ENCODE peak calls at places on chromosomes 7 and 10, in nine cellular contexts. T is cardiac muscle cell, P is upper lobe of right lung, N is right cardiac atrium, S is ovary, D is hepatocyte, A is GM12878, J is left ventricle myocardium inferior, O is neural progenitor cell. K is an unnamed sample.
A peak's percentile ranks its signal among the peaks of the same experiment; 100 is the strongest.

GRCh38 chr7:137880432-137880831 is 33.7 kb upstream of the DGKI start:
- DNase-seq in T (peak; percentile 89), N (no peak), O (no peak), P (no peak), S (no peak), D (no peak), A (no peak), J (no peak), K (no peak)

GRCh38 chr7:5636914-5637313 is 144.5 kb downstream of the RNF216 start:
- DNase-seq in A (no peak), N (peak; percentile 85), S (peak; percentile 80), T (peak; percentile 93), P (no peak), D (peak; percentile 74), J (peak; percentile 60), O (peak; percentile 36), K (peak; percentile 86)

GRCh38 chr10:17026686-17027485 is 102.7 kb downstream of the CUBN start:
- DNase-seq in D (no peak), A (peak; percentile 35), S (no peak), O (no peak), N (no peak), J (no peak), T (peak; percentile 24), P (no peak), K (peak; percentile 4)

GRCh38 chr10:22427890-22428571 is 82.7 kb downstream of the SPAG6 start:
- DNase-seq in J (no peak), T (peak; percentile 76), N (no peak), S (no peak), A (no peak), P (no peak), D (peak; percentile 28), O (no peak), K (no peak)

GRCh38 chr10:119377905-119378736 is 164.4 kb downstream of the RGS10 start:
- DNase-seq in D (no peak), J (peak; percentile 64), N (peak; percentile 61), A (no peak), T (no peak), P (no peak), O (peak; percentile 55), S (no peak), K (no peak)

GRCh38 chr7:22884911-22885823 is 62.5 kb upstream of the TOMM7 start:
- DNase-seq in J (no peak), O (no peak), P (no peak), A (peak; percentile 66), D (no peak), N (no peak), T (no peak), S (no peak), K (no peak)

GRCh38 chr7:157337316-157338149 is 729 bp downstream of the DNAJB6 start:
- DNase-seq in J (peak; percentile 68), P (peak; percentile 89), S (peak; percentile 56), A (no peak), N (peak; percentile 55), O (peak; percentile 74), D (peak; percentile 87), T (peak; percentile 72), K (peak; percentile 74)

GRCh38 chr10:9097206-9097990 is 1042.9 kb downstream of the GATA3 start:
- DNase-seq in A (no peak), D (no peak), N (no peak), O (peak; percentile 16), T (no peak), P (no peak), S (no peak), J (no peak), K (no peak)

GRCh38 chr7:142482899-142483658 is 225.2 kb upstream of the PRSS58 start:
- DNase-seq in A (no peak), S (no peak), T (peak; percentile 66), P (no peak), D (peak; percentile 74), J (no peak), N (peak; percentile 31), O (peak; percentile 67), K (peak; percentile 83)

GRCh38 chr7:123836656-123837055 is 8.3 kb upstream of the HYAL4 start:
- DNase-seq in S (no peak), T (no peak), J (no peak), P (no peak), O (no peak), N (no peak), D (no peak), A (no peak), K (no peak)

GRCh38 chr10:4775808-4776207 is 50.2 kb upstream of the AKR1E2 start:
- DNase-seq in A (no peak), O (no peak), S (no peak), N (no peak), T (no peak), P (no peak), J (no peak), D (no peak), K (no peak)

GRCh38 chr10:89351402-89352038 is 23.7 kb downstream of the IFIT3 start:
- DNase-seq in T (peak; percentile 39), P (no peak), A (peak; percentile 82), O (no peak), N (no peak), J (no peak), S (no peak), D (no peak), K (no peak)

GRCh38 chr10:89348458-89348857 is 20.7 kb downstream of the IFIT3 start:
- DNase-seq in P (no peak), T (no peak), D (no peak), N (no peak), J (no peak), O (peak; percentile 36), A (no peak), S (no peak), K (no peak)

GRCh38 chr10:89352802-89353201 is 25.0 kb downstream of the IFIT3 start:
- DNase-seq in N (no peak), D (no peak), T (peak; percentile 40), O (no peak), S (no peak), A (no peak), J (no peak), P (no peak), K (no peak)

GRCh38 chr10:89355373-89355772 is 22.5 kb upstream of the IFIT1B start:
- DNase-seq in T (peak; percentile 55), J (no peak), A (no peak), D (no peak), N (no peak), P (no peak), S (no peak), O (no peak), K (no peak)

DNA sequence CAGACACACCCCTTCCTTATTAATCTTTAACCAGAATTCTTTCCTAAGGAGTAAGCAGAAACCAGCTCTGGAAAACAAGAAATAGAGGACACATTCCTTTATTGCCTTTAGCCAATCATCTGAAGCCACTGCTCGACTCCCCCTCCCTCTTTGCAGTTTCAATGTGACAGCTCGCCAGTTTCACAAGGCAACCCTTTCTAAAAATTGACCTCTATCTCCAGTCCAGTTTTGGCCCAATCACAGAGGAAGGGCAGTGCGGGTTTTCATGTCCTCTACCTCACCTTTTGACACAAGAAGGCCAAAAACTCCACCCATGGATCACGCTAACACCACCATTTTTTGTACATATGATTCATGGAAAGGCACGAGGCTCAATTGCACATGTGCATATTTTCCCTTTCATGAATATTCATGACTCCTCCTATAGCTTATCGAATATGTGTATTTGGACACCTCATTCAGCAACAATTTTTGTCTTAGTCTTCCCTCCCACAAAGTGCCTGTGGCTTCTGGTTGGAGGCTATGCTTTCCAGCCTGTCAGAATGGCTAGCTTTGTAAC is 24.3 kb downstream of the IFIT3 start:
- DNase-seq in S (peak; percentile 32), O (no peak), J (no peak), N (peak; percentile 41), T (peak; percentile 97), D (peak; percentile 83), A (no peak), P (no peak), K (no peak)
- H3K4me3 ChIP-seq in S (no peak overlapping the region), O (no peak overlapping the region), J (peak overlapping the region; percentile 9), N (no peak overlapping the region), T (no peak overlapping the region), D (no peak overlapping the region), A (no peak overlapping the region), P (no peak overlapping the region), K (no peak overlapping the region)

GRCh38 chr10:101770331-101771215 is 5.3 kb downstream of the FGF8 start:
- DNase-seq in S (no peak), D (no peak), A (no peak), O (no peak), P (peak; percentile 63), T (no peak), N (no peak), J (no peak), K (no peak)

GRCh38 chr10:101767966-101768790 is 7.7 kb downstream of the FGF8 start:
- DNase-seq in P (no peak), S (no peak), D (no peak), O (peak; percentile 35), T (no peak), J (no peak), N (no peak), A (no peak), K (peak; percentile 50)

GRCh38 chr10:101771380-101771779 is 4.5 kb downstream of the FGF8 start:
- DNase-seq in O (no peak), P (no peak), T (no peak), A (no peak), S (no peak), N (no peak), D (no peak), J (no peak), K (no peak)

GRCh38 chr10:101768791-101769170 is 7.1 kb downstream of the FGF8 start:
- DNase-seq in T (no peak), A (no peak), S (no peak), D (no peak), J (no peak), N (no peak), O (no peak), P (peak; percentile 19), K (no peak)

GRCh38 chr10:101769541-101770180 is 6.3 kb downstream of the FGF8 start:
- DNase-seq in N (no peak), P (no peak), S (no peak), J (no peak), A (no peak), D (no peak), T (no peak), O (no peak), K (peak; percentile 56)
- H3K4me1 ChIP-seq in N (no peaks in the 10 kb centered on the region), P (no peaks in the 10 kb centered on the region), S (no peaks in the 10 kb centered on the region), J (peaks cover 4% of the 10 kb centered on the region), A (no peaks in the 10 kb centered on the region), D (no peaks in the 10 kb centered on the region), T (peaks cover 9% of the 10 kb centered on the region), O (peaks cover 55% of the 10 kb centered on the region), K (peaks cover 39% of the 10 kb centered on the region)

DNA sequence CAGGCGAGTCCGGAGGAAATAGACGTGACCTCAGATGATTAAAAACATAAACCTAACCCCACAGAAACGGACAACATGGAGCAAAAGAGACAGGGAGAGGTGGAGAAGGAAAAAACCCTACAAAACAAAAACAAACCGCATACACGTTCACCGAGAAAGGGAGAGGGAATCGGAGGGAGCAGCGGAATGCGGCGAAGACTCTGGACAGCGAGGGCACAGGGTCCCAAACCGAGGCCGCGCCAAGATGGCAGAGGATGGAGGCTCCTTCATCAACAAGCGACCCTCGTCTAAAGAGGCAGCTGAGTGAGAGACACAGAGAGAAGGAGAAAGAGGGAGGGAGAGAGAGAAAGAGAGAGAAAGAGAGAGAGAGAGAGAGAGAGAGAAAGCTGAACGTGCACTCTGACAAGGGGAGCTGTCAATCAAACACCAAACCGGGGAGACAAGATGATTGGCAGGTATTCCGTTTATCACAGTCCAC is 5.7 kb downstream of the EMX2 start:
- DNase-seq in D (no peak), P (no peak), S (no peak), O (peak; percentile 45), N (no peak), A (no peak), J (no peak), T (no peak), K (peak; percentile 60)
- H3K4me3 ChIP-seq in D (no peak overlapping the region), P (no peak overlapping the region), S (peak overlapping the region; percentile 84), O (peak overlapping the region; percentile 83), N (no peak overlapping the region), A (no peak overlapping the region), J (no peak overlapping the region), T (no peak overlapping the region), K (no peak overlapping the region)

GRCh38 chr10:104321716-104322415 is 16.4 kb downstream of the ITPRIP start:
- DNase-seq in T (no peak), J (no peak), S (no peak), O (no peak), A (no peak), P (no peak), N (no peak), D (no peak), K (no peak)
- H3K4me1 ChIP-seq in T (peaks cover 20% of the 10 kb centered on the region), J (peaks cover 100% of the 10 kb centered on the region), S (peaks cover 29% of the 10 kb centered on the region), O (peaks cover 34% of the 10 kb centered on the region), A (peaks cover 30% of the 10 kb centered on the region), P (peaks cover 99% of the 10 kb centered on the region), N (peaks cover 76% of the 10 kb centered on the region), D (peaks cover 13% of the 10 kb centered on the region), K (peaks cover 7% of the 10 kb centered on the region)

K was measured in endodermal cell.